ENCODE peak calls at places on chromosome 21, in four cellular contexts. W is GM12878, U is K562, F is HepG2. O is an unnamed sample.

GRCh38 chr21:41321211-41321907 is 4.8 kb downstream of the FAM3B start:
- DNase-seq in W (no peak), U (no peak), F (no peak), O (no peak)

GRCh38 chr21:20882462-20883415 is 115.5 kb upstream of the NCAM2 start:
- DNase-seq in W (no peak), U (peak; percentile 23), F (no peak), O (peak; percentile 26)

GRCh38 chr21:46009951-46010655 is 28.5 kb downstream of the COL6A1 start:
- DNase-seq in W (no peak), U (no peak), F (no peak), O (no peak)

GRCh38 chr21:46509760-46510159 is 51.1 kb downstream of the DIP2A start:
- DNase-seq in W (no peak), U (no peak), F (peak; percentile 87), O (no peak)

GRCh38 chr21:45525153-45525909 is 16.9 kb downstream of the SLC19A1 start:
- DNase-seq in W (no peak), U (no peak), F (peak; percentile 92), O (no peak)

GRCh38 chr21:29718081-29718815 is 221.5 kb downstream of the GRIK1 start:
- DNase-seq in W (no peak), U (no peak), F (no peak), O (no peak)

GRCh38 chr21:41802684-41803083 is 35.8 kb upstream of the RIPK4 start:
- DNase-seq in W (no peak), U (no peak), F (no peak), O (no peak)

GRCh38 chr21:29725025-29725736 is 214.6 kb downstream of the GRIK1 start:
- DNase-seq in W (no peak), U (no peak), F (peak; percentile 32), O (no peak)

GRCh38 chr21:43343095-43343991 is 83.6 kb downstream of the SIK1 start:
- DNase-seq in W (no peak), U (no peak), F (peak; percentile 94), O (no peak)

GRCh38 chr21:25578070-25578961 is 29.0 kb downstream of the MRPL39 start:
- DNase-seq in W (peak; percentile 63), U (no peak), F (peak; percentile 6), O (no peak)

GRCh38 chr21:32868631-32869454 is 97.3 kb upstream of the PAXBP1 start:
- DNase-seq in W (no peak), U (no peak), F (no peak), O (no peak)

GRCh38 chr21:44286086-44286715 is 525 bp downstream of the AIRE start:
- DNase-seq in W (no peak), U (no peak), F (no peak), O (no peak)

GRCh38 chr21:46004168-46004861 is 22.7 kb downstream of the COL6A1 start:
- DNase-seq in W (no peak), U (no peak), F (no peak), O (no peak)

GRCh38 chr21:42732033-42732410 is 78.6 kb downstream of the PDE9A start:
- DNase-seq in W (no peak), U (no peak), F (no peak), O (no peak)

GRCh38 chr21:32096411-32096810 is 182.4 kb downstream of the MIS18A start:
- DNase-seq in W (no peak), U (peak; percentile 52), F (peak; percentile 13), O (peak; percentile 69)

GRCh38 chr21:41869771-41870170 is 9.4 kb downstream of the PRDM15 start:
- DNase-seq in W (no peak), U (no peak), F (no peak), O (no peak)

GRCh38 chr21:33880626-33881025 is 35.0 kb downstream of the ATP5PO start:
- DNase-seq in W (no peak), U (no peak), F (no peak), O (no peak)

GRCh38 chr21:33885158-33885514 is 30.5 kb downstream of the ATP5PO start:
- DNase-seq in W (no peak), U (no peak), F (no peak), O (no peak)

GRCh38 chr21:33886316-33886715 is 29.3 kb downstream of the ATP5PO start:
- DNase-seq in W (no peak), U (no peak), F (no peak), O (no peak)

GRCh38 chr21:33881689-33882440 is 33.7 kb downstream of the ATP5PO start:
- DNase-seq in W (no peak), U (no peak), F (no peak), O (no peak)

DNA sequence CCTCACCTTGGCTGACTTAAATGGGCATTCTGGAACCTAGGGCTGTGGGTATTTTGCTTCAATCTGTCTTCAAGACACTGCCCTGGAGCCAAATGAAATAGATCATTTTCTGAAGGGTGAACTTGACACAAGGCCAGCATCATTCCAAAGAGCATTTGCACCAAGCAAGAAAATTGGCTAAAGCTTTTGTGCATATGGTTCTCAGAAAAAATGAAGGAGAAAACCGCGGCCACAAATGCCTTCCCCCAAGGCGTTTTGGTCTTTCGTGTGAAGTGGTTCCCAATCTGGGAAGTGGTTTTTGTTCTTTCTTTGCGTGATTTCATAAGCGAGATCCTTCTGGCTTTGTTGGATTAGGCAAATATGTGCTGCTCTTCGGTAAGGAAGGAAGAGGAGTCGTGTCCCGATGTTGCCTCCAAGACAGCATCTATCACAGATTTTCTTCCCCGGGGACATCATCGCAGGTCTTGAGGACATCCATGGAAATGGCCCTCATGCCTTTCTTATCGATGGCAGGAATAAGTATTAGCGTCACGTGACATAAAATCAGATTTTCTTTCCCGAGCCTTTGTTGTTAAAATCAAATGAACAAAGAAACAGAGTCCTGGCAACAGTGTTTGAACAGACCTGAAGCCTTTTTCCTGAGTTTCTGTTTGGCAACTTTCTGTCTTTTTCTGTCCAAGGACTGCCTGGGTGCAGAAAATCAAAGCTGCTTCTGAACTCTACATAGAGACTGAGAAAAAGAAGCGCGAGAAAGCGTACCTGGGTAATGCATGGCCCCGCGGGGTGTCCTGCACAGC is 31.0 kb downstream of the ATP5PO start:
- DNase-seq in W (no peak), U (no peak), F (no peak), O (no peak)
- TF ChIP-seq SP1 in W (no peak), U (no peak), F (no peak), O (no peak)

GRCh38 chr21:36968414-36968813 is 1.9 kb upstream of the HLCS start:
- DNase-seq in W (no peak), U (no peak), F (no peak), O (no peak)

GRCh38 chr21:36974851-36975192 is 8.4 kb upstream of the HLCS start:
- DNase-seq in W (no peak), U (no peak), F (no peak), O (no peak)

GRCh38 chr21:36976228-36976627 is 9.8 kb upstream of the HLCS start:
- DNase-seq in W (no peak), U (no peak), F (no peak), O (no peak)

GRCh38 chr21:36976882-36977651 is 10.6 kb upstream of the HLCS start:
- DNase-seq in W (peak; percentile 59), U (peak; percentile 62), F (peak; percentile 87), O (peak; percentile 73)

GRCh38 chr21:36973986-36974850 is 7.7 kb upstream of the HLCS start:
- DNase-seq in W (no peak), U (no peak), F (no peak), O (no peak)
- TF ChIP-seq FOXM1 in W (no peak), U (no peak), F (no peak), O (no peak)

GRCh38 chr21:15370576-15370975 is 305.8 kb upstream of the NRIP1 start:
- DNase-seq in W (no peak), U (no peak), F (no peak), O (no peak)

GRCh38 chr21:15367061-15367626 is 302.3 kb upstream of the NRIP1 start:
- DNase-seq in W (no peak), U (no peak), F (no peak), O (no peak)

GRCh38 chr21:15362458-15362857 is 297.7 kb upstream of the NRIP1 start:
- DNase-seq in W (no peak), U (no peak), F (no peak), O (no peak)

GRCh38 chr21:15363921-15364320 is 299.1 kb upstream of the NRIP1 start:
- DNase-seq in W (no peak), U (no peak), F (no peak), O (no peak)

DNA sequence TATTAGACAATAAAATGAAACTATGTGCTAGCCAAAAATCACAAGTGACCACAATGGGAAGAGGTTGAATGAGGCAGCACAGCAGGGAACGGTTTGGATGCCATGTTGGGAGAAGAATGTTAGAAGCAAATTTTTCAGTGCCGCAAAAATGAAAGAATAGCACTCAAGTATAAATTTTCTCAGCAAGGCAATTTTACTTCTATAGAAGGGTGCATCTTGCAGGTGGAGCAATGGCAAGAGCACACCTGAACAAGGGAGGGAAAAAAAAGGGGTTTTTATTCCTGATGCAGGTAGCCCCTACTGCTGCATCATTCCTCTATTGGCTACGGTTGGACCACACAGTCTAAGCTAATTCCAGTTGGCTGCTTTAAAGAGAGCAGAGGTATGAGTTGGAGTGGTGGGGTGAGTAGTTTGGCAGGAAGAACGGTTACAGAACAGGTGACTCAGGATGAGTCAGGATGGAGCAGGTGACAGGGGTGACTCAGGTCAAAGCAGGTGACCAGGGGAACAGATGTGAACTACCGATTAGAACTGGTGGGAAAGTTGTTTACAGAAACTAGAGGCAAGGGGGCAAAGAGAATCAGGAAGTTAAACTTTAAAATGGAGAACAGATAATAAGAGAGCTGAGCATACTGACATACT is 301.1 kb upstream of the NRIP1 start:
- DNase-seq in W (no peak), U (no peak), F (peak; percentile 13), O (no peak)
- TF ChIP-seq SP1 in W (no peak), U (no peak), F (no peak), O (no peak)

DNA sequence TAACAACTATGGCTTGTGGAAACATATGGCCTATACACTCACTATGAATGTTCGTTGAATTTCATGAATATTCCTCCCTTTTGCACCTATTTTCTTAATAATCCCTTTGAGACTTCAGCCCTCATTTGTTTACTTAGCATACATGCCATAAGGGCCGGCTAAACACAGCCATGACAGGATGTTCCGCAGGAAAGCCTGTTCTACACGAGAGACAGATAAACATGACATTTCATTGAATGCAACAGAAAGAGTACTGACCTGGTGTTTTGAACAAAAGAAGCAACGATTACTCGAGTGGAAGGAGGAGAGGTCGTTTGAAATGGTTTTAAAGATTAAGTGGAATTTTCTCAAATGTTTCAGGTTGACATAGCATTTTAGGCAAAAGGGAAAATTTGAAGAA is 459.5 kb upstream of the CXADR start:
- DNase-seq in W (no peak), U (no peak), F (no peak), O (no peak)
- TF ChIP-seq FOXM1 in W (no peak), U (no peak), F (no peak), O (no peak)

DNA sequence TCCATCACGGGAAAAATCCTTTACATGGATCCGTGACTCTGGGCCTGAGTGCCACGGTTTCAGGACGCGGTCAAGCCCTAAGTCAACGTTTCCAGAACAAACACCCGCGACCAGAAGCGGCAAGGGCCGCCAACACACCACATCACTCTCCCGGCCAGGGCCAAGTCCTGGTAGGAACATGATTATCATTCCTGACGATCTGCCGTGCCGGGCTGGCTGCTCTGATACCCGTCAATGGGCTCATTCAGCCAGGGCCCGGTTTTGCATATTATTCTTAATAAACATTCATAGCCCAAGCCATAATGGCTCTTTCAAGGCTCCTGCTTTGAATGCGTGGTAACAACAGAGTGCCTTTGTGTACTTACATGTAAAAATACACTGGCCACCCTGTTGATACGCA is 44.6 kb upstream of the SIM2 start:
- DNase-seq in W (no peak), U (no peak), F (no peak), O (no peak)
- TF ChIP-seq SP1 in W (no peak), U (no peak), F (no peak), O (no peak)

DNA sequence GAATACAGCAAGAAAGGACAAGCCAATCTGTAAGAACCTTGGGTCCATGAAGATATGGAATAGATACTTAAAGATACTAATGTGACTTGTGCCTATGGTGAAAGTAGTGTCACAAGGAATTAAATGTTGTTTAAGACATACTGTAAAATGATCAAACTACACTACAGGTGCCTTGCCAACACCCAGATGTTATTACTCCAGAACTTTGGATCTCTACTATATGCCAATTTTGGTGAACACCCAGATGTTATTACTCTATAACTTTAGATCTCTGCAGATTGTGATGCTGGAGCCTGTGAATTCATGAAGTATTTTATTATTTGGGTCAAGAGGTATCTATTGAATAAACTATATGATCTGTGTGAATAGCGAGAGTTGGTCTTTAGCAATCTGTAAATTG is 59.9 kb upstream of the B3GALT5 start:
- DNase-seq in W (no peak), U (no peak), F (no peak), O (no peak)
- TF ChIP-seq FOXM1 in W (no peak), U (no peak), F (no peak), O (no peak)